ENCODE peak calls at places on chromosomes 4 and X, in four cellular contexts. Z is tibial nerve; I is CD4-positive, alpha-beta T cell; K is mammary epithelial cell. A is an unnamed sample.

GRCh38 chr4:7635435-7635834 is 200.7 kb upstream of the PSAPL1 start:
- DNase-seq in I (no peak), Z (no peak), K (no peak), A (no peak)

GRCh38 chrX:72475952-72476668 is 96.5 kb downstream of the HDAC8 start:
- DNase-seq in I (no peak), K (peak), Z (no peak), A (no peak)

GRCh38 chr4:9602389-9602914 is 158.2 kb downstream of the DEFB131A start:
- DNase-seq in I (no peak), K (no peak), Z (no peak), A (no peak)

GRCh38 chrX:17413228-17413627 is 38.2 kb downstream of the NHS start:
- DNase-seq in Z (no peak), K (peak), I (no peak), A (no peak)

GRCh38 chr4:145808021-145808650 is 128.2 kb downstream of the C4orf51 start:
- DNase-seq in I (no peak), Z (no peak), K (peak), A (no peak)

GRCh38 chr4:61094854-61095598 is 105.1 kb upstream of the ADGRL3 start:
- DNase-seq in K (peak), Z (no peak), I (no peak), A (no peak)

GRCh38 chr4:40178672-40179071 is 18.2 kb upstream of the RHOH start:
- DNase-seq in I (no peak), K (no peak), Z (no peak), A (no peak)

GRCh38 chrX:41236629-41237028 is 97.3 kb upstream of the DDX3X start:
- DNase-seq in I (no peak), K (no peak), Z (no peak), A (no peak)

GRCh38 chrX:37454537-37455285 is 105.5 kb downstream of the PRRG1 start:
- DNase-seq in K (peak), Z (no peak), I (no peak), A (no peak)

GRCh38 chr4:144646523-144647094 is 653 bp downstream of the HHIP start:
- DNase-seq in K (peak), Z (no peak), I (no peak), A (no peak)

GRCh38 chrX:45557390-45557789 is 356.7 kb upstream of the DIPK2B start:
- DNase-seq in Z (no peak), I (no peak), K (peak), A (no peak)

GRCh38 chrX:19825271-19825670 is 62.1 kb downstream of the SH3KBP1 start:
- DNase-seq in K (no peak), I (no peak), Z (no peak), A (no peak)

GRCh38 chr4:79528241-79528706 is 120.2 kb upstream of the GK2 start:
- DNase-seq in I (no peak), K (peak), Z (no peak), A (no peak)

GRCh38 chr4:2595436-2595835 is 59.0 kb downstream of the FAM193A start:
- DNase-seq in K (no peak), I (no peak), Z (no peak), A (no peak)

GRCh38 chrX:154120567-154120966 is 23.1 kb upstream of the MECP2 start:
- DNase-seq in Z (no peak), I (no peak), K (no peak), A (no peak)

GRCh38 chrX:140775211-140775610 is 65.7 kb downstream of the LINC00632 start:
- DNase-seq in K (no peak), Z (no peak), I (no peak), A (no peak)

GRCh38 chrX:150848914-150849365 is 49.5 kb downstream of the CD99L2 start:
- DNase-seq in Z (no peak), I (no peak), K (peak), A (no peak)

A was measured in posterior vena cava.